ENCODE peak calls at places on chromosomes 5 and 9, in five cellular contexts. U is astrocyte, Z is aorta, W is mucosa of descending colon, G is lower lobe of right lung. H is an unnamed sample.

GRCh38 chr5:124262443-124262842 is 484.0 kb downstream of the ZNF608 start:
- DNase-seq in U (peak), Z (no peak), W (no peak), G (no peak), H (no peak)

GRCh38 chr5:34698754-34699153 is 42.6 kb downstream of the RAI14 start:
- DNase-seq in U (no peak), Z (no peak), W (no peak), G (peak), H (no peak)

GRCh38 chr5:37839441-37840035 is 303 bp downstream of the GDNF start:
- DNase-seq in U (peak), Z (no peak), W (no peak), G (no peak), H (peak)

GRCh38 chr5:167639213-167639612 is 652.2 kb upstream of the WWC1 start:
- DNase-seq in U (peak), Z (no peak), W (no peak), G (no peak), H (peak)

GRCh38 chr5:150398432-150399157 is 14.1 kb downstream of the CD74 start:
- DNase-seq in U (no peak), Z (no peak), W (no peak), G (peak), H (no peak)

GRCh38 chr5:157963761-157964160 is 104.8 kb upstream of the CLINT1 start:
- DNase-seq in U (no peak), Z (no peak), W (no peak), G (no peak), H (no peak)

GRCh38 chr9:35341585-35341984 is 148.3 kb upstream of the RUSC2 start:
- DNase-seq in U (peak), Z (peak), W (peak), G (peak), H (peak)

GRCh38 chr5:105953616-105954015 is 1717.1 kb downstream of the EFNA5 start:
- DNase-seq in U (no peak), Z (no peak), W (no peak), G (no peak), H (no peak)

GRCh38 chr5:76813982-76814562 is 4.8 kb upstream of the F2RL1 start:
- DNase-seq in U (peak), Z (no peak), W (no peak), G (no peak), H (peak)

GRCh38 chr5:122183098-122183794 is 53.9 kb downstream of the ZNF474 start:
- DNase-seq in U (peak), Z (peak), W (peak), G (peak), H (peak)

GRCh38 chr5:122180863-122181519 is 51.6 kb downstream of the ZNF474 start:
- DNase-seq in U (peak), Z (no peak), W (no peak), G (no peak), H (peak)

GRCh38 chr5:122183795-122184185 is 54.4 kb downstream of the ZNF474 start:
- DNase-seq in U (no peak), Z (no peak), W (no peak), G (no peak), H (no peak)

GRCh38 chr5:122184676-122185255 is 55.4 kb downstream of the ZNF474 start:
- DNase-seq in U (no peak), Z (no peak), W (no peak), G (no peak), H (no peak)

GRCh38 chr5:122182491-122182921 is 53.2 kb downstream of the ZNF474 start:
- DNase-seq in U (peak), Z (peak), W (peak), G (no peak), H (peak)
- H3K4me3 ChIP-seq in U (peak), Z (peak), W (no peak), G (no peak), H (no peak)

DNA sequence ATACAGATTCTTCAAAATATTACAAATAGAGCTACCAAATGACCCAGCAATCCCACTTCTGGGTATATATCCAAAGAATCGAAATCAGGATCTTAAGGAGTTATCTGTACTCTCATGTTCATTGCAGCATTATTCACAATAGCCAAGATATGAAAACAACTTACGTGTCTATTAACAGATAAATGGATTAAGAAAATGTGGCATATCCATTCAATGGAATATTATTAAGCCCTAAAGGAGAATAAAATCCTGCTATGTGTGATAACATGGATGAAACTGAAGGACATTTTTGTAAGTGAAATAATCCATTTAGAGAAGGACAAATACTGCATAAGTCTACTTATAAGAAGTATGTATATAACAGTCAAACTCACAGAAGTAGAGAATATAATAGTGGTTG is 450.6 kb downstream of the TMEM232 start:
- DNase-seq in U (no peak), Z (no peak), W (no peak), G (no peak), H (no peak)
- H3K4me3 ChIP-seq in U (no peak), Z (no peak), W (no peak), G (no peak), H (no peak)

DNA sequence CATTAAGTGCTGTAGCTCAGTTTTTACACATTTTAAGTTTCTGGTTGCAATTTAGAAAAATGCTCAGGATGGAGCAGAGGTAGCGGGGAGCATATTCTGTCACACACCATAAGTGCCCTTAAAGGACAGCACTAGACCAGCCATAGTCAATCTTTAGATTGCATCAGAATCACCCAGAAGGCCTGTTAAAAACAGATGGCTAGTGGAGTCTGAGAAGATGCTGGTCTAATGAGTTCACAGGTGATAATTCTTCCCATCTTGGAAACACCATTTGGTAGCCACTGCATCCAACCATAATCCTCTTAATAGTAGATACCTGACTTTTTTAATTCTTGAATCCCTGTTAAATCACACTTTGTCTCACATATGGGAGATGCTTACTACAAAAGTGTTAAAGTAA is 113.2 kb downstream of the CDH18 start:
- DNase-seq in U (no peak), Z (no peak), W (no peak), G (no peak), H (no peak)
- H3K4me3 ChIP-seq in U (no peak), Z (no peak), W (no peak), G (no peak), H (no peak)

DNA sequence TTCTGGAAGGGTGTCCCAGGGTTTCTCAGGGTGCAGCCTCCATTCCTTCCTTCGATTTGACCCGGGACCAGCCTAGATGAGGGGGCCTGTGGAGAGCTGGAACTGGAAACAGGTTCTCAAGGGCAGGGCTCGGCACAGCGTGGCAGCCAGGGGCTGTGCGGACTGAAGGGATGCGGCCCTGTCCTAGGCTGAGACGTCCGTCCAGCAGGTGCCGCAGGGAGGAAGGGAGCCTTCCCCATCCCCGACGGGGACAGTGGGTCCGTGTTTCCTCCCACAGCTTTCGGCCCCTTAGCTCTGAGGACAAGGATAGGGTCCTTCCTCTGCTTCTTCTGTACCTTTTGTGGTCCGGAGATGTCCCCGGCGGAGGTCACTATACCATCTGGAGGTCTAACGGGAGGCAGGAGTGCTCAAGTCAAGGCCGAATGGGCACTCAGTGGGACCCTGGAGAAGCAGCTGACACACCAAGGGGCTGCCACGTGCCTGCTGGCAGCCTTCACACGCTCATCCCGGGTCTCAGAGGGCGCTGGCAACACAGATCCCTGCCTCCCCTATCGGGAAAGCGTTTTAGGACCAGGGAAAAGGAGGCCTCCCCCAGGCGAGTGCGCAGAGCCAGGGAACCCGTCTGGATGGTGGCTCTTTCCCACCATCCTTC is 49.9 kb downstream of the USP20 start:
- DNase-seq in U (no peak), Z (peak), W (peak), G (peak), H (no peak)
- H3K4me3 ChIP-seq in U (no peak), Z (no peak), W (peak), G (peak), H (no peak)

DNA sequence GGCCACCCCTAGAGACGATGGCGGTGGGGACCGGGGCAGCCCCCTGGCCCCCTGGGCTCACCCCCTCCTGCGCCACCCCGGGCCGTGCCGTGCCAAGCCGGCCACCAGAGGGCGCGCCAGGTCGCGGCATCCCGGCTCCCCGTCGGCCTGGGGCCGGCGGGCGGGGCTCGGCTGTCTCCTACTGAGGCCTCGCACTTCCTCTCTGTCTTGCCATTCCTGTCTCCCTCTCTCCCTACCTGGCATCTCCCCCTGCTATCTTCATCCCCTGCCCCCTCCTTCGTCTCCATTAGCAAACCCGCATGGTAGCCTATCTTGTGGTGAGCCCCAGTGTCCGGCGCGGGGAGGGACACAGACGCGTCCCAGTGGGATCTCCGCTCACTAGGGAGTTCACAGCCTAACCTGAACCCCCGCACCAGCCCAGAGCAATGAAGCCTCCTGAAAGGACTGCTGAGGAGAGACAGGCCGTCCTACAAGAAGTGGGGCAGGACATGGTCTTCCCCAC is 29.8 kb upstream of the FABP6 start:
- DNase-seq in U (no peak), Z (peak), W (peak), G (peak), H (peak)
- H3K4me3 ChIP-seq in U (peak), Z (no peak), W (no peak), G (peak), H (peak)

GRCh38 chr5:88145205-88145602 is 123.4 kb downstream of the TMEM161B start:
- DNase-seq in U (no peak), Z (no peak), W (no peak), G (peak), H (no peak)
- H3K4me3 ChIP-seq in U (peak), Z (peak), W (no peak), G (peak), H (no peak)

GRCh38 chr9:123832858-123833257 is 97.1 kb downstream of the DENND1A start:
- DNase-seq in U (no peak), Z (no peak), W (no peak), G (peak), H (no peak)

GRCh38 chr9:123835821-123836220 is 94.1 kb downstream of the DENND1A start:
- DNase-seq in U (no peak), Z (no peak), W (no peak), G (no peak), H (no peak)

GRCh38 chr9:123834218-123834906 is 95.6 kb downstream of the DENND1A start:
- DNase-seq in U (peak), Z (no peak), W (no peak), G (no peak), H (peak)

GRCh38 chr9:123832176-123832575 is 97.8 kb downstream of the DENND1A start:
- DNase-seq in U (no peak), Z (no peak), W (no peak), G (no peak), H (no peak)

GRCh38 chr9:123834907-123835562 is 94.9 kb downstream of the DENND1A start:
- DNase-seq in U (peak), Z (no peak), W (no peak), G (no peak), H (peak)
- H3K4me3 ChIP-seq in U (peak), Z (no peak), W (no peak), G (peak), H (no peak)

H was measured in cardiac fibroblast.